ENCODE peak calls at places on chromosomes 6 and 20, in seven cellular contexts. Q is EL; O is HT1080; P is fibroblast of mammary gland; U is effector memory CD8-positive, alpha-beta T cell; S is NCI-H1105 treated with DMSO at 0.1 percent for 48 hours; X is lung microvascular endothelial cell. N is an unnamed sample.

GRCh38 chr20:49268600-49269365 is 9.1 kb downstream of the ZNFX1 start:
- DNase-seq in O (no peak), U (no peak), Q (peak; percentile 70), S (no peak), X (peak; percentile 49), P (peak; percentile 74), N (no peak)

GRCh38 chr20:13492001-13492480 is 146.7 kb downstream of the TASP1 start:
- DNase-seq in P (peak; percentile 87), X (peak; percentile 1), S (no peak), U (no peak), Q (peak; percentile 54), O (no peak), N (peak; percentile 77)

GRCh38 chr6:5968817-5969726 is 37.7 kb downstream of the NRN1 start:
- DNase-seq in X (peak; percentile 45), Q (peak; percentile 72), O (peak; percentile 83), S (no peak), P (peak; percentile 36), U (no peak), N (peak; percentile 77)

GRCh38 chr6:15551798-15552197 is 111.0 kb downstream of the DTNBP1 start:
- DNase-seq in X (peak; percentile 94), U (no peak), S (no peak), P (no peak), Q (no peak), O (no peak), N (no peak)

GRCh38 chr6:124770131-124770530 is 192.1 kb upstream of the RNF217 start:
- DNase-seq in O (no peak), Q (no peak), P (no peak), S (no peak), U (no peak), X (no peak), N (no peak)

GRCh38 chr6:164086326-164086887 is 671.9 kb downstream of the QKI start:
- DNase-seq in P (no peak), U (no peak), S (no peak), X (no peak), Q (no peak), O (no peak), N (no peak)

GRCh38 chr6:158070513-158070912 is 88.8 kb downstream of the SYNJ2 start:
- DNase-seq in S (no peak), O (no peak), U (no peak), X (no peak), P (no peak), Q (no peak), N (no peak)

GRCh38 chr6:116036075-116036773 is 24.5 kb downstream of the FRK start:
- DNase-seq in X (no peak), P (no peak), Q (no peak), S (no peak), U (no peak), O (no peak), N (no peak)

GRCh38 chr20:57627972-57628650 is 7.9 kb upstream of the ZBP1 start:
- DNase-seq in Q (peak; percentile 40), S (no peak), P (peak; percentile 66), O (no peak), U (peak; percentile 54), X (peak; percentile 83), N (no peak)

GRCh38 chr6:46104209-46104608 is 25.6 kb upstream of the ENPP4 start:
- DNase-seq in O (no peak), X (no peak), Q (no peak), U (no peak), S (no peak), P (no peak), N (no peak)

GRCh38 chr6:116244284-116244683 is 9.6 kb downstream of the TSPYL4 start:
- DNase-seq in O (no peak), S (peak; percentile 26), U (no peak), P (no peak), Q (no peak), X (no peak), N (no peak)

GRCh38 chr6:8006208-8006607 is 58.0 kb downstream of the BLOC1S5 start:
- DNase-seq in X (peak; percentile 67), S (peak; percentile 32), P (peak; percentile 47), O (peak; percentile 18), Q (peak; percentile 39), U (no peak), N (peak; percentile 49)

GRCh38 chr6:27078734-27079357 is 168.7 kb upstream of the PRSS16 start:
- DNase-seq in O (peak; percentile 68), S (peak; percentile 87), Q (peak; percentile 66), P (peak; percentile 76), X (peak; percentile 72), U (peak; percentile 25), N (peak; percentile 77)

GRCh38 chr6:24666097-24666615 is 543 bp downstream of the TDP2 start:
- DNase-seq in O (no peak), U (no peak), S (peak; percentile 71), Q (peak; percentile 40), P (peak; percentile 21), X (peak; percentile 53), N (no peak)

GRCh38 chr20:48079028-48079427 is 293.7 kb upstream of the SULF2 start:
- DNase-seq in Q (no peak), P (no peak), X (no peak), O (no peak), U (no peak), S (no peak), N (no peak)

GRCh38 chr6:101747711-101748110 is 354.2 kb downstream of the GRIK2 start:
- DNase-seq in P (no peak), S (no peak), X (no peak), O (no peak), Q (no peak), U (no peak), N (no peak)

GRCh38 chr20:37729452-37729851 is 35.6 kb downstream of the CTNNBL1 start:
- DNase-seq in S (no peak), Q (no peak), P (no peak), O (no peak), U (no peak), X (no peak), N (no peak)

GRCh38 chr6:28981391-28981832 is 23.7 kb downstream of the ZNF311 start:
- DNase-seq in O (peak; percentile 61), P (peak; percentile 70), S (peak; percentile 86), X (peak; percentile 71), Q (peak; percentile 78), U (peak; percentile 76), N (peak; percentile 81)

GRCh38 chr6:72365773-72366172 is 256.1 kb upstream of the KCNQ5 start:
- DNase-seq in X (no peak), S (no peak), Q (no peak), P (no peak), O (no peak), U (no peak), N (no peak)

GRCh38 chr6:15299430-15300131 is 53.7 kb downstream of the JARID2 start:
- DNase-seq in U (peak; percentile 41), S (no peak), Q (peak; percentile 65), O (peak; percentile 41), X (no peak), P (no peak), N (no peak)

GRCh38 chr6:141501616-141502015 is 631.1 kb upstream of the GJE1 start:
- DNase-seq in X (no peak), P (no peak), O (no peak), Q (no peak), S (no peak), U (no peak), N (no peak)

GRCh38 chr20:56217820-56218219 is 30.7 kb upstream of the MC3R start:
- DNase-seq in X (no peak), Q (no peak), U (no peak), P (no peak), O (no peak), S (no peak), N (no peak)

GRCh38 chr6:138477913-138478539 is 21.3 kb downstream of the NHSL1 start:
- DNase-seq in P (no peak), Q (no peak), S (no peak), X (peak; percentile 24), O (no peak), U (no peak), N (no peak)

GRCh38 chr20:40643891-40644290 is 45.1 kb downstream of the MAFB start:
- DNase-seq in O (peak; percentile 26), Q (no peak), P (no peak), X (peak; percentile 17), S (no peak), U (no peak), N (no peak)

GRCh38 chr20:36479938-36480337 is 61.4 kb upstream of the MYL9 start:
- DNase-seq in S (no peak), X (no peak), P (no peak), Q (no peak), O (no peak), U (no peak), N (no peak)

GRCh38 chr20:38725959-38726848 is 1.9 kb downstream of the SLC32A1 start:
- DNase-seq in S (no peak), Q (peak; percentile 46), U (no peak), O (peak; percentile 29), P (peak; percentile 37), X (peak; percentile 55), N (peak; percentile 43)

GRCh38 chr6:154509421-154510143 is 903 bp downstream of the CNKSR3 start:
- DNase-seq in X (peak; percentile 42), S (peak; percentile 48), U (no peak), P (peak; percentile 30), Q (peak; percentile 48), O (peak; percentile 13), N (peak; percentile 52)

GRCh38 chr6:63572733-63573139 is 456 bp downstream of the LOC128125822 start:
- DNase-seq in Q (no peak), O (no peak), S (no peak), U (no peak), X (no peak), P (no peak), N (no peak)